ENCODE peak calls at places on chromosomes 4 and X, in four cellular contexts. Y is K562, X is SK-N-SH, F is A549. L is an unnamed sample.

GRCh38 chrX:16196829-16197228 is 29.5 kb downstream of the MAGEB17 start:
- DNase-seq in Y (peak; percentile 4), X (no peak), F (no peak), L (no peak)

GRCh38 chr4:188930822-188931221 is 791.6 kb downstream of the TRIML1 start:
- DNase-seq in Y (no peak), X (no peak), F (no peak), L (no peak)

GRCh38 chr4:188031751-188032150 is 36.2 kb downstream of the ZFP42 start:
- DNase-seq in Y (no peak), X (no peak), F (no peak), L (no peak)

GRCh38 chr4:8385611-8386010 is 54.9 kb downstream of the ACOX3 start:
- DNase-seq in Y (no peak), X (peak; percentile 58), F (no peak), L (no peak)

GRCh38 chrX:131441033-131441432 is 102.8 kb upstream of the OR13H1 start:
- DNase-seq in Y (no peak), X (no peak), F (peak; percentile 76), L (no peak)

GRCh38 chrX:55778322-55778721 is 60.8 kb downstream of the RRAGB start:
- DNase-seq in Y (no peak), X (no peak), F (no peak), L (no peak)

GRCh38 chrX:107683124-107683895 is 55.0 kb downstream of the PRPS1 start:
- DNase-seq in Y (no peak), X (no peak), F (no peak), L (no peak)

GRCh38 chr4:78613522-78614311 is 62.1 kb downstream of the ANXA3 start:
- DNase-seq in Y (peak; percentile 33), X (no peak), F (no peak), L (no peak)

GRCh38 chr4:86250616-86251015 is 109.2 kb downstream of the MAPK10 start:
- DNase-seq in Y (no peak), X (no peak), F (no peak), L (no peak)

GRCh38 chr4:142121951-142122350 is 485.6 kb downstream of the IL15 start:
- DNase-seq in Y (no peak), X (no peak), F (no peak), L (no peak)

GRCh38 chr4:26576171-26576829 is 7.6 kb upstream of the TBC1D19 start:
- DNase-seq in Y (no peak), X (no peak), F (no peak), L (no peak)

GRCh38 chrX:123173833-123174232 is 10.2 kb upstream of the GRIA3 start:
- DNase-seq in Y (peak; percentile 20), X (peak; percentile 12), F (peak; percentile 32), L (no peak)

GRCh38 chr4:86947494-86948120 is 12.8 kb downstream of the AFF1 start:
- DNase-seq in Y (no peak), X (no peak), F (no peak), L (no peak)

GRCh38 chrX:46649421-46650260 is 76.1 kb downstream of the CHST7 start:
- DNase-seq in Y (no peak), X (peak; percentile 52), F (no peak), L (peak; percentile 32)

GRCh38 chrX:119757979-119758681 is at the start of gene SOWAHD:
- DNase-seq in Y (peak; percentile 60), X (peak; percentile 63), F (peak; percentile 21), L (peak; percentile 90)

GRCh38 chr4:173039617-173040176 is 128.9 kb upstream of the GALNT7 start:
- DNase-seq in Y (no peak), X (no peak), F (no peak), L (no peak)

GRCh38 chrX:989959-990510 is 222.4 kb downstream of the CRLF2 start:
- DNase-seq in Y (peak; percentile 41), X (no peak), F (peak; percentile 99), L (peak; percentile 97)

GRCh38 chr4:183995489-183996049 is 90.5 kb downstream of the STOX2 start:
- DNase-seq in Y (no peak), X (no peak), F (no peak), L (no peak)

GRCh38 chrX:1502853-1503252 is 34.1 kb downstream of the P2RY8 start:
- DNase-seq in Y (no peak), X (no peak), F (no peak), L (no peak)

GRCh38 chrX:44967221-44967620 is 94.2 kb downstream of the KDM6A start:
- DNase-seq in Y (no peak), X (no peak), F (no peak), L (no peak)

GRCh38 chr4:10104211-10104990 is 12.2 kb downstream of the WDR1 start:
- DNase-seq in Y (no peak), X (no peak), F (no peak), L (no peak)
- H3K27ac ChIP-seq in Y (no peak overlapping the region), X (no peak overlapping the region), F (no peak overlapping the region), L (no peak overlapping the region)

GRCh38 chr4:140185725-140186124 is 31.7 kb upstream of the MAML3 start:
- DNase-seq in Y (no peak), X (no peak), F (no peak), L (no peak)

GRCh38 chr4:140189846-140190245 is 35.9 kb upstream of the MAML3 start:
- DNase-seq in Y (no peak), X (no peak), F (no peak), L (no peak)

GRCh38 chr4:140188975-140189374 is 35.0 kb upstream of the MAML3 start:
- DNase-seq in Y (no peak), X (no peak), F (no peak), L (no peak)

GRCh38 chr4:140186651-140187315 is 32.8 kb upstream of the MAML3 start:
- DNase-seq in Y (no peak), X (no peak), F (peak; percentile 18), L (no peak)

DNA sequence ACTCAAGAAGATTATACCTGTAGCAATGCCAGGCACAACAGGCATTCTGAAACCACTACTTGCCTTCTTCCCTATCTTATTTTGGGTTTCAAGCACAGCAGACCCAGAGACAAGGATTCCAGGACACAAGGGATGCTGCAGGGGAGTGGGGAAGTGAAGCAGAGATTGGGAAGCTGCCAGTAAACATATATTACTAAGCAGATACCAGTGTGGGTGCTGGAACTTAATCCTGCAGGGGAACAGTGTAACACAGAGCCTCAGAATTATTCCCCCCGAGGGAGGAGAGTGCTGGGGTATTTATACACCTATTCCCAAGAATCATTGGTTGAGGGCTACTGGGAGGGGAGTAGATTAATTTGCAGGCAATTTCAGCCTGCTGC is 33.3 kb upstream of the MAML3 start:
- DNase-seq in Y (no peak), X (no peak), F (no peak), L (no peak)
- H3K4me3 ChIP-seq in Y (no peak overlapping the region), X (no peak overlapping the region), F (no peak overlapping the region), L (no peak overlapping the region)

DNA sequence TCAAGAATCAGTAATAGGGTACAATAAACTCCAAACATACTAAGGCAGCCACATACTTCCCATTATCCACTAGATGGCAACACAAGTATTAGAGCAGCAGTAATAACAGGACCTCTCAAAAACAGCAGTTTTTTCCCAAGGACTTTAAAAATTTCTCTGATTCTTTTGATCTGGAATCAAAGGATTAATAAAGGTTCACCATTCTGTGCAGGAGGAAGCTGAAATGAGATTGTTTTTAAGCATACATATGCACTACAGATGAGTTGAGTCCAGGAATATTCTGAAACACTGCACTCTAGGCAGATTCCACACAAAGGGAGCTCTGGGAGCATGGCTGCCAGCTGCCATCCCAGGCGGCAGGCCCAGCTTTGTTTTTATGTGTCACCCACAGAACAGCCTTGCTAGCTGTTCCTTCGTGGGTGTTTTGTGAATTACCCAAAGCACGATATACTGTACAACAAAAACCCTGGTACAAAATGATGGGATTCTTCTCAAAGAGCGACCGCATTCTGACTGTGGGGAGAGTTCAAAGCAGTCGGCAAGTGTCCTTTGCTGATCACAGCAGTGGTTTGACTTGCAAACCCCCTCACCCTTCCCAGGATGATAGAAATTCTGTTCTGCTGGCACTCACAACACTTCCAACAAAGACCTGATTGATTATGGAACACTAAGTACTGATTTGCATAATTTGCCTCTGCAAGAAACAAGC is 61.0 kb downstream of the STX18 start:
- DNase-seq in Y (no peak), X (peak; percentile 45), F (peak; percentile 4), L (no peak)
- TF ChIP-seq REST in Y (no peak), X (no peak), F (no peak), L (no peak)

DNA sequence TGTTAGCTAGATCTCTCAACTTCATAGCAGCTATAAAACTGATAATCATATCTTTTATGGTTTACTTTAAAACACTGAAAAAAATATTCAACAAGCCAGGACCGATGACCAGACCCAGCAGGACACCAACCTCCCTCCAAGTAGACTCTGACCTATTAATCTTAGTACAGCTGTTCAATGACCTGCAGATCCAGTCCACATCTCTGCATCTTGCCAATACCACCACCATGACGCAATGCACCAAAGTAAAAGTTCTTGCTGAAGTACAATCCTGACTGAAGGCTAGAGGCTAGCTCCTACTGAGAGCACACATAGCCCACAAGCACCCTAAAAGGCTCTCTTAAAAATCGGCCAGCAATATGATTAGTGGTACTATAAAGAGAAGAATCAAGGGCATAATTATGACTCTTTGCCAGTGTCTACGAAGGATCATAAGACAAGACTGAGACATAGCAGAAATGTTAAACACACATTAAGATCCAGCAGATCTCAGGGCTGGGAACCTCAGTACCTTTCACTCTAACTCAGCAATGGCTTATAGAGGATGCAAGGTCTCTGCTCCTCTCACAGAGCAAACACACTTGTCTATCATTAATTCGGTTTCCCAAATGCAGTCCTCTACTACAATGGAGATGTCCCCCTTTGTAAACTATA is 7.6 kb downstream of the MED14 start:
- DNase-seq in Y (no peak), X (no peak), F (no peak), L (no peak)
- H3K27ac ChIP-seq in Y (no peak overlapping the region), X (no peak overlapping the region), F (no peak overlapping the region), L (no peak overlapping the region)

DNA sequence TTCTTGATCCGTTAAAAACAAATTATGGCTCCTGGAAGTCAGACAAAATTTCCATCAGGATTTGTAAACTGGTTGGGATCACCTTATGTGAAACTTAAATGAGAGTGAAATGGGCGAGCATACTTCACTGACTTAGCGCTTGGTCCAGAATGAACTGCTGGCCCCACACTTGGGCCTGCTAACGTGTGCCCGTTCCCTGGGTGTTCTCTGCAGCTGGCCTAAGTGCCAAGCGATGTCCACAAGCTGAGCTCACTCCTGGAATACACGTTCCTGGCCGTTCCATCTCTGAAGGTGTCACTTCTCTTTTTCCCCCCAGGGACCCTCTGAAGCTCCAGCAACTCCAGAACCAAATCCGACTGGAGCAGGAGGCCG is 132.7 kb downstream of the CBR4 start:
- DNase-seq in Y (no peak), X (no peak), F (no peak), L (no peak)
- H3K4me3 ChIP-seq in Y (no peak overlapping the region), X (no peak overlapping the region), F (no peak overlapping the region), L (no peak overlapping the region)

DNA sequence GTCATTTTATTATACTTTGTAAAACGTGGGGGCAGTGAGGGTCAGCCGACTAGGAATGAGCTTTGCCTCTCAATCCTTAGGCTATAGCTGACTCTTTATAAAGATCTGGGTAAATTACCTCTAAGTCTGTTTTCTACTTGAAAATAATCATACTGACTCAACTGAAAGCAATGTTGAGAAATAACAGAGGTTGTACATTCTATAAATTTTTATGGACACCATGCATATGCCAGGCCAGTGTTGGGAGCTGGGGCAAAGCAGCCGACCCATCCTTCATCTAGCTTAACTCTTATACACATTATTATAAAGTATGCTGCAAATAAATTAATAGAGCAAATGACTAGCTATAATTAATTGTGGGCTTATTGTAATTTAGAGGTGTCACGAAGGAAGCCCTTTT is 2.2 kb upstream of the DCUN1D4 start:
- DNase-seq in Y (no peak), X (no peak), F (no peak), L (no peak)
- TF ChIP-seq REST in Y (no peak), X (no peak), F (no peak), L (no peak)

L was measured in HL-60.